ENCODE peak calls at places on chromosomes 11 and 22, in eight cellular contexts. E is CD14-positive monocyte, Y is NT2/D1, N is GM13977, O is T-helper 1 cell, W is DMS153, H is glutamatergic neuron, G is kidney tubule cell. L is an unnamed sample.

GRCh38 chr11:118415739-118416068 is 14.3 kb downstream of the ATP5MG start:
- DNase-seq in E (peak), Y (peak), N (no peak), O (no peak), W (peak), H (no peak), G (peak), L (no peak)

GRCh38 chr22:38305481-38306448 is 11.5 kb downstream of the CSNK1E start:
- DNase-seq in E (no peak), Y (no peak), N (peak), O (peak), W (peak), H (no peak), G (peak), L (no peak)

GRCh38 chr22:17943533-17944204 is 80.7 kb downstream of the MICAL3 start:
- DNase-seq in E (no peak), Y (no peak), N (no peak), O (no peak), W (peak), H (no peak), G (peak), L (no peak)

GRCh38 chr22:37401401-37401859 is 25.8 kb downstream of the ELFN2 start:
- DNase-seq in E (no peak), Y (no peak), N (no peak), O (no peak), W (no peak), H (peak), G (no peak), L (no peak)

GRCh38 chr22:40721266-40721665 is 42.0 kb downstream of the MCHR1 start:
- DNase-seq in E (no peak), Y (no peak), N (no peak), O (no peak), W (peak), H (peak), G (peak), L (no peak)

GRCh38 chr22:50481440-50482106 is at the start of gene ADM2:
- DNase-seq in E (no peak), Y (no peak), N (peak), O (peak), W (no peak), H (peak), G (no peak), L (peak)

GRCh38 chr11:126799974-126800373 is 200.6 kb downstream of the KIRREL3 start:
- DNase-seq in E (no peak), Y (no peak), N (no peak), O (no peak), W (no peak), H (no peak), G (peak), L (no peak)

GRCh38 chr22:47626428-47627390 is 864.3 kb downstream of the TBC1D22A start:
- DNase-seq in E (no peak), Y (no peak), N (no peak), O (no peak), W (peak), H (no peak), G (no peak), L (no peak)

GRCh38 chr22:42067706-42068350 is 2.8 kb downstream of the NAGA start:
- DNase-seq in E (no peak), Y (no peak), N (no peak), O (no peak), W (no peak), H (no peak), G (no peak), L (no peak)

GRCh38 chr11:109851780-109852390 is 241.3 kb upstream of the ZC3H12C start:
- DNase-seq in E (no peak), Y (no peak), N (no peak), O (no peak), W (no peak), H (no peak), G (no peak), L (no peak)

L was measured in neuronal stem cell.